ENCODE peak calls at places on chromosomes 2 and 18, in four cellular contexts. X is B cell, V is left ventricle myocardium inferior, D is dermis blood vessel endothelial cell. M is an unnamed sample.

GRCh38 chr18:8685914-8686216 is 19.5 kb upstream of the MTCL1 start:
- DNase-seq in X (no peak), V (no peak), D (no peak), M (no peak)

GRCh38 chr18:52136532-52136931 is 203.5 kb upstream of the DCC start:
- DNase-seq in X (no peak), V (no peak), D (no peak), M (no peak)

GRCh38 chr18:58671941-58672565 is 788 bp downstream of the MALT1 start:
- DNase-seq in X (peak), V (peak), D (peak), M (no peak)

GRCh38 chr18:32911660-32912284 is 138.9 kb upstream of the KLHL14 start:
- DNase-seq in X (no peak), V (no peak), D (no peak), M (no peak)

GRCh38 chr2:151153601-151154000 is 108.1 kb downstream of the RBM43 start:
- DNase-seq in X (no peak), V (no peak), D (no peak), M (no peak)

GRCh38 chr2:1972428-1972827 is 228.1 kb upstream of the PXDN start:
- DNase-seq in X (no peak), V (peak), D (no peak), M (no peak)

GRCh38 chr2:132538331-132538855 is 121.8 kb downstream of the GPR39 start:
- DNase-seq in X (no peak), V (no peak), D (no peak), M (no peak)

GRCh38 chr2:3307901-3308300 is 69.7 kb downstream of the EIPR1 start:
- DNase-seq in X (no peak), V (no peak), D (no peak), M (no peak)

GRCh38 chr2:147135401-147135800 is 709.4 kb upstream of the ACVR2A start:
- DNase-seq in X (no peak), V (no peak), D (no peak), M (no peak)

GRCh38 chr18:56238576-56238975 is 399.8 kb downstream of the TXNL1 start:
- DNase-seq in X (no peak), V (no peak), D (no peak), M (no peak)

GRCh38 chr2:222774941-222775340 is 85.9 kb upstream of the ACSL3 start:
- DNase-seq in X (no peak), V (no peak), D (no peak), M (no peak)

GRCh38 chr2:175308005-175308404 is 126.5 kb upstream of the ATP5MC3 start:
- DNase-seq in X (no peak), V (no peak), D (no peak), M (no peak)

GRCh38 chr18:76754381-76754780 is 68.0 kb upstream of the ZNF236 start:
- DNase-seq in X (no peak), V (no peak), D (no peak), M (no peak)

GRCh38 chr2:147623328-147623727 is 221.5 kb upstream of the ACVR2A start:
- DNase-seq in X (no peak), V (no peak), D (no peak), M (peak)

GRCh38 chr2:150476809-150477302 is 10.6 kb downstream of the RND3 start:
- DNase-seq in X (no peak), V (no peak), D (peak), M (no peak)

GRCh38 chr2:192314800-192315481 is 120.2 kb upstream of the TMEFF2 start:
- DNase-seq in X (no peak), V (no peak), D (no peak), M (no peak)

GRCh38 chr18:25974630-25975077 is 115.8 kb downstream of the SS18 start:
- DNase-seq in X (no peak), V (no peak), D (peak), M (no peak)

GRCh38 chr18:43396266-43396665 is 119.0 kb upstream of the SYT4 start:
- DNase-seq in X (no peak), V (no peak), D (no peak), M (no peak)

GRCh38 chr2:218962859-218963492 is 3.5 kb downstream of the CDK5R2 start:
- DNase-seq in X (no peak), V (peak), D (peak), M (peak)